ENCODE peak calls at places on chromosomes 11 and 22, in eight cellular contexts. B, T, K, C, D, O, Q and R are unnamed samples.

GRCh38 chr11:58444285-58444684 is 2.2 kb upstream of the OR5B12 start:
- DNase-seq in T (no peak), O (no peak), D (no peak), K (no peak), Q (no peak), B (no peak), C (no peak), R (no peak)

GRCh38 chr11:95877288-95877687 is 46.6 kb downstream of the MTMR2 start:
- DNase-seq in O (no peak), C (no peak), D (no peak), T (peak), Q (peak), K (no peak), B (peak), R (no peak)

GRCh38 chr22:47098121-47098520 is 335.7 kb downstream of the TBC1D22A start:
- DNase-seq in B (no peak), Q (no peak), C (no peak), D (no peak), O (no peak), T (no peak), K (no peak), R (no peak)

GRCh38 chr22:36386351-36386899 is 1.3 kb downstream of the MYH9 start:
- DNase-seq in K (no peak), T (no peak), Q (no peak), O (peak), C (no peak), D (no peak), B (no peak), R (no peak)

GRCh38 chr11:10451399-10452116 is 3.5 kb upstream of the AMPD3 start:
- DNase-seq in B (no peak), D (no peak), O (no peak), C (no peak), Q (no peak), T (no peak), K (no peak), R (no peak)

GRCh38 chr11:34214961-34215805 is 109.8 kb downstream of the NAT10 start:
- DNase-seq in Q (no peak), K (peak), O (no peak), C (no peak), D (no peak), B (peak), T (peak), R (no peak)

GRCh38 chr22:37953062-37953436 is 352 bp downstream of the C22orf23 start:
- DNase-seq in K (no peak), B (no peak), Q (no peak), D (no peak), C (no peak), O (no peak), T (peak), R (no peak)

GRCh38 chr22:41092847-41093371 is 517 bp downstream of the EP300 start:
- DNase-seq in T (peak), C (peak), D (no peak), O (peak), B (peak), K (no peak), Q (no peak), R (no peak)

GRCh38 chr22:22058649-22059475 is 76.3 kb upstream of the TOP3B start:
- DNase-seq in Q (no peak), B (no peak), K (no peak), C (no peak), O (no peak), D (no peak), T (no peak), R (no peak)

GRCh38 chr11:77065878-77066228 is 918 bp upstream of the CAPN5 start:
- DNase-seq in T (no peak), C (peak), B (peak), D (no peak), O (no peak), K (no peak), Q (no peak), R (no peak)

GRCh38 chr22:34847072-34847471 is 218.9 kb upstream of the ISX start:
- DNase-seq in O (no peak), T (no peak), C (no peak), B (no peak), D (no peak), Q (no peak), K (no peak), R (no peak)

GRCh38 chr11:69385466-69385820 is 91.5 kb downstream of the MYEOV start:
- DNase-seq in D (no peak), C (no peak), O (no peak), Q (no peak), K (no peak), B (no peak), T (no peak), R (peak)

GRCh38 chr11:62438641-62439040 is 19.8 kb downstream of the SCGB1A1 start:
- DNase-seq in T (no peak), O (no peak), K (no peak), C (no peak), B (no peak), Q (no peak), D (no peak), R (no peak)

GRCh38 chr11:40241524-40242037 is 1217.9 kb downstream of the LRRC4C start:
- DNase-seq in C (no peak), T (no peak), D (no peak), B (peak), K (no peak), O (no peak), Q (no peak), R (no peak)

GRCh38 chr22:39268645-39269044 is 23.9 kb upstream of the PDGFB start:
- DNase-seq in Q (no peak), T (no peak), D (no peak), O (no peak), B (no peak), C (no peak), K (no peak), R (no peak)

GRCh38 chr11:64485077-64485476 is 105.9 kb upstream of the SLC22A12 start:
- DNase-seq in K (no peak), Q (no peak), O (no peak), B (no peak), C (no peak), T (no peak), D (no peak), R (no peak)

GRCh38 chr22:27776410-27776958 is 25.1 kb downstream of the MN1 start:
- DNase-seq in D (no peak), C (no peak), O (no peak), T (no peak), Q (peak), B (no peak), K (no peak), R (no peak)

GRCh38 chr11:57363131-57363530 is 17.8 kb downstream of the PRG3 start:
- DNase-seq in T (no peak), O (no peak), Q (no peak), D (no peak), B (no peak), C (no peak), K (no peak), R (no peak)

GRCh38 chr11:1519028-1519736 is 32.6 kb upstream of the MOB2 start:
- DNase-seq in T (no peak), K (no peak), C (no peak), Q (no peak), D (no peak), O (no peak), B (no peak), R (no peak)